ENCODE peak calls at places on chromosome 12, in five cellular contexts. F is effector memory CD4-positive, alpha-beta T cell; T is SJCRH30; R is CD4-positive, alpha-beta memory T cell; I is heart left ventricle. L is an unnamed sample.

GRCh38 chr12:124567035-124567672 is at the start of gene NCOR2:
- DNase-seq in F (peak; percentile 26), T (peak; percentile 48), R (peak; percentile 70), I (peak; percentile 56), L (no peak)

GRCh38 chr12:98587084-98587483 is 6.4 kb upstream of the SLC25A3 start:
- DNase-seq in F (no peak), T (no peak), R (no peak), I (no peak), L (no peak)

GRCh38 chr12:39372929-39373328 is 70.0 kb downstream of the KIF21A start:
- DNase-seq in F (no peak), T (no peak), R (peak; percentile 11), I (no peak), L (no peak)

GRCh38 chr12:24381790-24382189 is 432.3 kb upstream of the SOX5 start:
- DNase-seq in F (no peak), T (no peak), R (no peak), I (no peak), L (no peak)

GRCh38 chr12:110699591-110700445 is 10.9 kb upstream of the HVCN1 start:
- DNase-seq in F (no peak), T (peak; percentile 16), R (no peak), I (no peak), L (no peak)

GRCh38 chr12:103373088-103373523 is 122.7 kb downstream of the C12orf42 start:
- DNase-seq in F (no peak), T (no peak), R (no peak), I (no peak), L (no peak)

GRCh38 chr12:121214855-121215745 is 5.2 kb downstream of the P2RX4 start:
- DNase-seq in F (no peak), T (no peak), R (no peak), I (no peak), L (no peak)

GRCh38 chr12:89732511-89732910 is 23.9 kb upstream of the ATP2B1 start:
- DNase-seq in F (no peak), T (no peak), R (no peak), I (no peak), L (no peak)

GRCh38 chr12:52197371-52198231 is 5.8 kb upstream of the KRT80 start:
- DNase-seq in F (no peak), T (no peak), R (no peak), I (no peak), L (no peak)

GRCh38 chr12:54294914-54295566 is 5.8 kb downstream of the NFE2 start:
- DNase-seq in F (no peak), T (no peak), R (no peak), I (no peak), L (no peak)

GRCh38 chr12:69633061-69633460 is 22.4 kb upstream of the LRRC10 start:
- DNase-seq in F (no peak), T (no peak), R (no peak), I (no peak), L (no peak)

GRCh38 chr12:15982471-15982870 is 71.3 kb downstream of the DERA start:
- DNase-seq in F (no peak), T (no peak), R (no peak), I (no peak), L (no peak)

GRCh38 chr12:52277486-52278245 is 3.2 kb downstream of the KRT86 start:
- DNase-seq in F (no peak), T (peak; percentile 26), R (no peak), I (no peak), L (no peak)

GRCh38 chr12:130353081-130353480 is 15.4 kb downstream of the PIWIL1 start:
- DNase-seq in F (no peak), T (no peak), R (no peak), I (no peak), L (no peak)

GRCh38 chr12:108701779-108702435 is 29.4 kb downstream of the CORO1C start:
- DNase-seq in F (no peak), T (no peak), R (no peak), I (no peak), L (no peak)

GRCh38 chr12:42325776-42326465 is at the start of the genes PPHLN1 and ZCRB1:
- DNase-seq in F (peak; percentile 65), T (peak; percentile 90), R (peak; percentile 74), I (peak; percentile 84), L (peak; percentile 49)

GRCh38 chr12:19316420-19316819 is 122.9 kb upstream of the AEBP2 start:
- DNase-seq in F (no peak), T (no peak), R (no peak), I (no peak), L (no peak)

GRCh38 chr12:1357171-1357570 is 237.2 kb downstream of the FBXL14 start:
- DNase-seq in F (no peak), T (peak; percentile 69), R (no peak), I (no peak), L (no peak)

DNA sequence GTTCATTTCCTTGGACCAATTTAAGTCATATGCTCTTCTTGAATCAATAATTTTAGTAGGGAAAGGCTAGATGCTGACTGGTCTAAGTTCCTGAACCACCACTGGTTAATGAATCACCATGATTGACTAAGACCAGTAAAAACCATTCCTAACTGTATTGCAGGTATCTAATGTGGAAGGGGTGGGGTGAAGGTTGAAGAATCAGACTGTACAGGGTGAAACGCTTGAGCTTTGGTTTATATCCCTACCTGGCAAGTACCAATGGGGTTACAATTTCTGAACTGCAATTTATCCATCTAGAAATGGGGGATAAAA is 100.2 kb downstream of the DYRK2 start:
- DNase-seq in F (no peak), T (no peak), R (no peak), I (no peak), L (no peak)
- H3K27ac ChIP-seq in F (no peak overlapping the region), T (peak overlapping the region; percentile 46), R (no peak overlapping the region), I (no peak overlapping the region), L (no peak overlapping the region)

GRCh38 chr12:132046561-132046960 is 96.8 kb downstream of the EP400 start:
- DNase-seq in F (no peak), T (no peak), R (no peak), I (no peak), L (no peak)
- H3K27ac ChIP-seq in F (no peak overlapping the region), T (no peak overlapping the region), R (no peak overlapping the region), I (no peak overlapping the region), L (no peak overlapping the region)

DNA sequence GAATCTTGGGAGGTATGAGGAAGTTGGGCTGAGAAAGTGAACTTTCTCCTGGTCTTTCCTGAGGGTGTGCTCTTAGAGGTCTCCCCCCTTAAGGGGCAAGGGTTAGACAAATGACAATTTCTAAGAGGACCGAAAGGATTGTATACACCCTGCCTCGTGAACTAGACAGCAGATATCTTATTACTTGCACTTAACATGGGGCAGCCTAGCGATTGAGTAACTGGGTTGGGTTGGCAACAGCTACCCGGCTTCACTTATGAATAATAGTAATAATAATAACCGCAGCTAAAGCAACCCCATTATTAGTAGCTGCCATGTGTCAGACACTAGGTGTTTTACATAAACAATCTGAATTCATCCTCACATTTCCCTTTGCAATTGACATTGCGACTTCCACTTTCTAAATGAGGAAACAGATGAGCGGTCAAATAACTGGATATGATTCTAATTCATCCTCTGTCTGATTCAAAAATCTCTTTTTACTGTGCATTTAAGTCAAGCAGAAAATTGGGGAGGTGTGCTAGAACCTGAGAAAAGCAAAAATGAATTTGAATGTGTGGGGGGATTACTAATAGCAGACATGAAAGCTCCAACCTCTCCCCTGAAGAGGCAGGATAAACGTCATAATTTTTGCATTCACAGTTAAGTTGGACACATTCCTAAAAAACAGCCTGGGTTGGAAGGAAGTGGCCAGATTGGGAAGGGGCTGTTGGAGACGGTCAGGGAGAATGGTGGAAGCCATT is 12.9 kb downstream of the EMP1 start:
- DNase-seq in F (no peak), T (no peak), R (no peak), I (no peak), L (no peak)
- H3K27ac ChIP-seq in F (no peak overlapping the region), T (no peak overlapping the region), R (no peak overlapping the region), I (peak overlapping the region; percentile 6), L (no peak overlapping the region)

GRCh38 chr12:56162468-56163290 is 4.5 kb downstream of the MYL6 start:
- DNase-seq in F (no peak), T (no peak), R (no peak), I (no peak), L (no peak)
- H3K27ac ChIP-seq in F (no peak overlapping the region), T (no peak overlapping the region), R (peak overlapping the region; percentile 11), I (peak overlapping the region; percentile 41), L (no peak overlapping the region)

GRCh38 chr12:106871477-106871876 is 84.2 kb upstream of the TMEM263 start:
- DNase-seq in F (no peak), T (no peak), R (no peak), I (no peak), L (no peak)

GRCh38 chr12:106879612-106880011 is 76.1 kb upstream of the TMEM263 start:
- DNase-seq in F (no peak), T (no peak), R (no peak), I (no peak), L (no peak)

GRCh38 chr12:106868982-106869381 is 86.7 kb upstream of the TMEM263 start:
- DNase-seq in F (no peak), T (no peak), R (no peak), I (no peak), L (no peak)

GRCh38 chr12:106870116-106870515 is 85.6 kb upstream of the TMEM263 start:
- DNase-seq in F (no peak), T (no peak), R (no peak), I (no peak), L (no peak)

GRCh38 chr12:106873983-106874382 is 81.7 kb upstream of the TMEM263 start:
- DNase-seq in F (no peak), T (no peak), R (no peak), I (no peak), L (no peak)
- H3K27ac ChIP-seq in F (no peak overlapping the region), T (no peak overlapping the region), R (no peak overlapping the region), I (no peak overlapping the region), L (no peak overlapping the region)